ENCODE peak calls at places on chromosome X, in four cellular contexts. One of them, this sample, is unnamed.

GRCh38 chrX:16435399-16435986 is 214.5 kb upstream of the S100G start:
- DNase-seq in left ventricle myocardium inferior: no peak
- DNase-seq in PC-9: no peak
- DNase-seq in colonic mucosa: no peak
- DNase-seq in this sample: no peak

GRCh38 chrX:123219916-123220315 is 35.8 kb downstream of the GRIA3 start:
- DNase-seq in left ventricle myocardium inferior: peak; percentile 29
- DNase-seq in PC-9: no peak
- DNase-seq in colonic mucosa: no peak
- DNase-seq in this sample: no peak

GRCh38 chrX:16786791-16787735 is 797 bp downstream of the TXLNG start:
- DNase-seq in left ventricle myocardium inferior: no peak
- DNase-seq in PC-9: peak; percentile 11
- DNase-seq in colonic mucosa: no peak
- DNase-seq in this sample: no peak

GRCh38 chrX:18895157-18895952 is 88.6 kb downstream of the PHKA2 start:
- DNase-seq in left ventricle myocardium inferior: peak; percentile 50
- DNase-seq in PC-9: no peak
- DNase-seq in colonic mucosa: no peak
- DNase-seq in this sample: no peak

GRCh38 chrX:70592091-70592490 is 147.5 kb downstream of the DLG3 start:
- DNase-seq in left ventricle myocardium inferior: no peak
- DNase-seq in PC-9: no peak
- DNase-seq in colonic mucosa: no peak
- DNase-seq in this sample: no peak

GRCh38 chrX:13188731-13189309 is 131.0 kb downstream of the ATXN3L start:
- DNase-seq in left ventricle myocardium inferior: no peak
- DNase-seq in PC-9: no peak
- DNase-seq in colonic mucosa: no peak
- DNase-seq in this sample: no peak

GRCh38 chrX:72245461-72246089 is 6.7 kb upstream of the ERCC6L start:
- DNase-seq in left ventricle myocardium inferior: peak; percentile 24
- DNase-seq in PC-9: peak; percentile 56
- DNase-seq in colonic mucosa: peak; percentile 79
- DNase-seq in this sample: no peak

GRCh38 chrX:102138064-102138463 is 4.2 kb downstream of the TCEAL6 start:
- DNase-seq in left ventricle myocardium inferior: no peak
- DNase-seq in PC-9: no peak
- DNase-seq in colonic mucosa: no peak
- DNase-seq in this sample: no peak

GRCh38 chrX:152108527-152108926 is 29.9 kb downstream of the MAGEA10 start:
- DNase-seq in left ventricle myocardium inferior: no peak
- DNase-seq in PC-9: no peak
- DNase-seq in colonic mucosa: no peak
- DNase-seq in this sample: no peak

GRCh38 chrX:48826876-48827653 is 752 bp downstream of the ERAS start:
- DNase-seq in left ventricle myocardium inferior: no peak
- DNase-seq in PC-9: no peak
- DNase-seq in colonic mucosa: no peak
- DNase-seq in this sample: no peak

GRCh38 chrX:55710701-55711100 is 6.8 kb upstream of the RRAGB start:
- DNase-seq in left ventricle myocardium inferior: no peak
- DNase-seq in PC-9: peak; percentile 30
- DNase-seq in colonic mucosa: no peak
- DNase-seq in this sample: no peak

GRCh38 chrX:11329016-11329415 is 35.8 kb downstream of the AMELX start:
- DNase-seq in left ventricle myocardium inferior: no peak
- DNase-seq in PC-9: no peak
- DNase-seq in colonic mucosa: no peak
- DNase-seq in this sample: no peak

GRCh38 chrX:129665916-129666644 is 11.3 kb upstream of the APLN start:
- DNase-seq in left ventricle myocardium inferior: no peak
- DNase-seq in PC-9: peak; percentile 69
- DNase-seq in colonic mucosa: no peak
- DNase-seq in this sample: no peak

GRCh38 chrX:22534643-22535042 is 261.9 kb downstream of the CBLL2 start:
- DNase-seq in left ventricle myocardium inferior: peak; percentile 14
- DNase-seq in PC-9: no peak
- DNase-seq in colonic mucosa: no peak
- DNase-seq in this sample: no peak

GRCh38 chrX:46965125-46965758 is 53.0 kb downstream of the JADE3 start:
- DNase-seq in left ventricle myocardium inferior: no peak
- DNase-seq in PC-9: no peak
- DNase-seq in colonic mucosa: no peak
- DNase-seq in this sample: no peak

GRCh38 chrX:46959985-46960700 is 47.9 kb downstream of the JADE3 start:
- DNase-seq in left ventricle myocardium inferior: no peak
- DNase-seq in PC-9: no peak
- DNase-seq in colonic mucosa: no peak
- DNase-seq in this sample: no peak

GRCh38 chrX:46959101-46959500 is 46.9 kb downstream of the JADE3 start:
- DNase-seq in left ventricle myocardium inferior: no peak
- DNase-seq in PC-9: no peak
- DNase-seq in colonic mucosa: no peak
- DNase-seq in this sample: no peak

GRCh38 chrX:46961097-46961496 is 48.9 kb downstream of the JADE3 start:
- DNase-seq in left ventricle myocardium inferior: no peak
- DNase-seq in PC-9: no peak
- DNase-seq in colonic mucosa: no peak
- DNase-seq in this sample: no peak

DNA sequence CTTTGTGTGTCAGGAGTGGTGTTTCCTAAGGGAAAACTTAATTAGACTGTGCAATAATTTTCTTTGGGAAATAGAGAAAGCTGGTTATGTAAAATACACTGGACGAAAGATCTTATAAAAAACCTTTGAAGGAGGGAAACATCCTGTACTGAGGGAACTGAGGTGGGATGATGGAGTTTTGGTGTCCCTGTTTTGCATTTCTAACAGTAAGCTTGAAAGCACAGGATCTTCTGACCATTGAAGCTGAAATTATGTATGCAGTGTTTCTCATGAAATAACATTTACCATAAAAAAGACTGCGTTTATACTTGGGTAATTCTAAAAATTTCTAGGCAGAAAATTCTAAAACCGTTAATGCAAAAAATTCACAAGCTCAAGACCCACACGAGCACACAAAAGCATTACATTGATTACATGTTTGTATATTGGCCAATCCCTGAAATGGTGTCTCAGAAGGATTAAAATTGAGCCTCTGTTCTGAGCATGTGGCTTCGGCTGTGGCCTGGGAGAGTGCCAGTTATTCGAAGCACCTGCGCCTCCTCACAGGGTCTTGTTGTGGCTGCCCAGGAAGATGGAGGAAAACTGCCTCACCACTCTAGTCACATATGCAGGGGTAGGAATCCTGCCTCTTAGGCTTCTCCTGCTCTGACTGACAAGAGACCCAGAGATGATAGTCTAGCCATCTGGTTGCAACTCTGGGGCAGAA is 49.5 kb downstream of the JADE3 start:
- DNase-seq in left ventricle myocardium inferior: no peak
- DNase-seq in PC-9: no peak
- DNase-seq in colonic mucosa: no peak
- DNase-seq in this sample: no peak
- H3K4me3 ChIP-seq in left ventricle myocardium inferior: no peak overlapping the region
- H3K4me3 ChIP-seq in PC-9: no peak overlapping the region
- H3K4me3 ChIP-seq in colonic mucosa: no peak overlapping the region
- H3K4me3 ChIP-seq in this sample: no peak overlapping the region

DNA sequence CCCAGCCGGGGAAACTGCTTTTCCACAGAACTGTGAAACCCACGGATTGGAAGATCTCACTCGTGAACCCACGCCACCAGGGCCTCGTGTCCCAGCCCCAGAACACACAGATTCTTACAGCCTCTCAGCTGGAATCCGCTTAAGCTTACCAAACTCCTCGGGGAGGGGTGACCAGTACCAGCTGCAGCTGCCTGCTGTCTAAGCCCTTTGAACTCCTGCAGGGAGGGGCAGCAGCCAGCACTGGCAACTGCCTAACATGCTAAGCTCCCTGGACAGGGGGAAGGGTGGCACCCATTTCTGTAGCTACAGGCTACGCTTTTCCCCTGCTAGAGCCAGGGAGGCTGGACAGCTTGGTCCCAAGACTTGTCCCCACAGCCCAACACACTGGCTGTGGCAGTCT is 38.4 kb downstream of the TBL1X start:
- DNase-seq in left ventricle myocardium inferior: no peak
- DNase-seq in PC-9: no peak
- DNase-seq in colonic mucosa: no peak
- DNase-seq in this sample: no peak
- H3K27ac ChIP-seq in left ventricle myocardium inferior: no peak overlapping the region
- H3K27ac ChIP-seq in PC-9: no peak overlapping the region
- H3K27ac ChIP-seq in colonic mucosa: no peak overlapping the region
- H3K27ac ChIP-seq in this sample: no peak overlapping the region

DNA sequence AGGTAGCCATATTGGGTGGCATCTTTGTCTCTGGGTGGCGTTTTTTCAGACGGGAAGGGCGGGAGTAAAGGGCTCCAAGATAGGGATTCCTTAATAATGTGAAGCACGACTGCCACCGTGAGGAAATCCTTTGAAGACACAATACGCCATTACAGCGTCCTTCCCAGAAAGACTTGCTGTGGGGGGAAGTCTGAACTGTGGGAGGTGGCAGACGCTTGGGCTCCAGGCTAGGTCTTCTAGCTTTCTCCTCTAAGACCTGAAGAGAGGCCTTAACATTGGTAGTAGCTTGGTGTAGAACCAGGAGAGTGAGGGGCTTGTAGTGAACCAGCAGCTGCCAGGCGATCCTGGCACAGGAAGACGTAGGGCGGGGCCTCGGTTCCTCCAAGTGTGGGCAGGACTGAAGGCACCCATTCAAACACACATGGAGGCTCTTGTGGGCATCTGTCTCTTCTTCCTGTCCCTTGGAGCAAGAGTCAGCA is 197.3 kb downstream of the OR13H1 start:
- DNase-seq in left ventricle myocardium inferior: no peak
- DNase-seq in PC-9: no peak
- DNase-seq in colonic mucosa: peak; percentile 92
- DNase-seq in this sample: no peak
- TF ChIP-seq CTCF in left ventricle myocardium inferior: no peak
- TF ChIP-seq CTCF in PC-9: no peak
- TF ChIP-seq CTCF in colonic mucosa: peak; percentile 21
- TF ChIP-seq CTCF in this sample: peak; percentile 64

GRCh38 chrX:133921764-133922389 is 63.5 kb downstream of the GPC3 start:
- DNase-seq in left ventricle myocardium inferior: peak; percentile 14
- DNase-seq in PC-9: peak; percentile 29
- DNase-seq in colonic mucosa: peak; percentile 62
- DNase-seq in this sample: no peak

GRCh38 chrX:133921084-133921483 is 64.3 kb downstream of the GPC3 start:
- DNase-seq in left ventricle myocardium inferior: no peak
- DNase-seq in PC-9: no peak
- DNase-seq in colonic mucosa: no peak
- DNase-seq in this sample: no peak

GRCh38 chrX:133923548-133923947 is 61.8 kb downstream of the GPC3 start:
- DNase-seq in left ventricle myocardium inferior: no peak
- DNase-seq in PC-9: no peak
- DNase-seq in colonic mucosa: no peak
- DNase-seq in this sample: no peak

GRCh38 chrX:133923113-133923512 is 62.3 kb downstream of the GPC3 start:
- DNase-seq in left ventricle myocardium inferior: no peak
- DNase-seq in PC-9: no peak
- DNase-seq in colonic mucosa: no peak
- DNase-seq in this sample: no peak

DNA sequence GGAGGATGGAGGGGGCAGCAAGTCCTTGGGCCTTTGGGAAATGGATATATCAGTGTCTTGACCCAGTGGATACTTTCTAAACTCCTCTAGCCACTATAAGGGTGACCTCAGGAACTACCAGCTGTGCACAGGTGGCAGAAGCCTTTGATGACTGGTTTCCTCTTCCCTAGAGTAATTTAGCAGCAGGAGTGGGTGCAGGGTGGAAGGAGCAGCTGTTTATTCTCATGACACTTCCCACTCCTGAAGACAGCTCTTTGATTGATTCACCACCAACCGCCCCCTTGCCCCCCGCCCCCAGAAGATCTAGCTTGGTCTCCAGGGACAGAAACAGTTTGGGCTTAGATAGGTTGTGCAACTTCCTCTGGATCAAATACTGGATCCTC is 63.0 kb downstream of the GPC3 start:
- DNase-seq in left ventricle myocardium inferior: no peak
- DNase-seq in PC-9: no peak
- DNase-seq in colonic mucosa: no peak
- DNase-seq in this sample: no peak
- H3K4me3 ChIP-seq in left ventricle myocardium inferior: no peak overlapping the region
- H3K4me3 ChIP-seq in PC-9: no peak overlapping the region
- H3K4me3 ChIP-seq in colonic mucosa: no peak overlapping the region
- H3K4me3 ChIP-seq in this sample: no peak overlapping the region

GRCh38 chrX:38489341-38489740 is 72.0 kb upstream of the TSPAN7 start:
- DNase-seq in left ventricle myocardium inferior: no peak
- DNase-seq in PC-9: no peak
- DNase-seq in colonic mucosa: no peak
- DNase-seq in this sample: no peak
- H3K27ac ChIP-seq in left ventricle myocardium inferior: no peak overlapping the region
- H3K27ac ChIP-seq in PC-9: no peak overlapping the region
- H3K27ac ChIP-seq in colonic mucosa: no peak overlapping the region
- H3K27ac ChIP-seq in this sample: no peak overlapping the region

DNA sequence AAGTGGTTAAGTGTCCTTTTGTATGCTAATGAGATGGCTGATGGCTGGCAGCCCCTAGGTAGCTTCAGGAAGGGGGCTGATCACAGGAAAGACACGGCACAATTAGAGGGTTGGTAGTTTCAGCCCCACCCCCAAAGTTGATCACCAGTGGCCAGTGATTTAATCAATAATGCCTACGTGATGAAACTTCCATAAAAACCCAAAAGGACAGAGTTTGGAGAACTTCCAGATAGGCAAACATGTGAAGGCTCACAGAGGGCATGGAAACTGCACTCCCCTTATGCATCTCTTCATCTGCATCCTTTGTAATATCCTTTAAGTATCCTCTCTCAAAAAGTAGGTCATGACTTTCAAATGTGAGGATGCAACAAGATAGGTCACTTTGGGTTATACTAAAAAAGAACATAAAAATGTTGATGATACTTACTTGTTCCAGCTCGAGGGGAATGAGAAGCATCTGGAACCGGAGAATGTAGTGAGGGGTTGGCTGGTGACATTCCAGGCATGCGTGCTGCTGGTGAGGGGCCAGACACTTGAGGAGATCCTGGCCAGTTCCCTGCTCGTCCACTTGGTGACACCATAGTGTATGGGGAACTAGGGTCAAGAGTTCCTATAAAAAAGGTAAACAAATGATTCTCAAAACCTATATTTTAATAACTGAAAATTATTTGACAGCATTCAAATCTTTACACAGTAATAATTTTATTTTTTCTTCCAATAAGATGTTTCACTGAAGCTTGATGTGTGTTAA is 16.7 kb upstream of the CXorf38 start:
- DNase-seq in left ventricle myocardium inferior: no peak
- DNase-seq in PC-9: no peak
- DNase-seq in colonic mucosa: no peak
- DNase-seq in this sample: no peak
- TF ChIP-seq CTCF in left ventricle myocardium inferior: peak; percentile 52
- TF ChIP-seq CTCF in PC-9: peak; percentile 24
- TF ChIP-seq CTCF in colonic mucosa: no peak
- TF ChIP-seq CTCF in this sample: peak; percentile 54

This sample was measured in right atrium auricular region.